ENCODE peak calls at places on chromosome 19, in seven cellular contexts. One of them, this sample, is unnamed.
A peak's percentile ranks its signal among the peaks of the same experiment; 100 is the strongest.

GRCh38 chr19:14048439-14049153 is 13.3 kb downstream of the PALM3 start:
- DNase-seq in right lobe of liver: no peak
- DNase-seq in breast epithelium: no peak
- DNase-seq in kidney: no peak
- DNase-seq in H1: peak; percentile 56
- DNase-seq in cardiac fibroblast: no peak
- DNase-seq in AG10803: no peak
- DNase-seq in this sample: peak; percentile 25

GRCh38 chr19:31127132-31127967 is 221.9 kb downstream of the TSHZ3 start:
- DNase-seq in right lobe of liver: no peak
- DNase-seq in breast epithelium: no peak
- DNase-seq in kidney: no peak
- DNase-seq in H1: peak; percentile 21
- DNase-seq in cardiac fibroblast: peak; percentile 63
- DNase-seq in AG10803: peak; percentile 97
- DNase-seq in this sample: peak; percentile 66

GRCh38 chr19:6654347-6655310 is 15.3 kb downstream of the TNFSF14 start:
- DNase-seq in right lobe of liver: no peak
- DNase-seq in breast epithelium: no peak
- DNase-seq in kidney: no peak
- DNase-seq in H1: no peak
- DNase-seq in cardiac fibroblast: no peak
- DNase-seq in AG10803: no peak
- DNase-seq in this sample: no peak

GRCh38 chr19:13104848-13105646 is 2.4 kb upstream of the LYL1 start:
- DNase-seq in right lobe of liver: no peak
- DNase-seq in breast epithelium: no peak
- DNase-seq in kidney: peak; percentile 84
- DNase-seq in H1: no peak
- DNase-seq in cardiac fibroblast: no peak
- DNase-seq in AG10803: no peak
- DNase-seq in this sample: no peak

GRCh38 chr19:10206226-10206873 is 11.6 kb upstream of the DNMT1 start:
- DNase-seq in right lobe of liver: no peak
- DNase-seq in breast epithelium: no peak
- DNase-seq in kidney: no peak
- DNase-seq in H1: no peak
- DNase-seq in cardiac fibroblast: peak; percentile 68
- DNase-seq in AG10803: peak; percentile 41
- DNase-seq in this sample: no peak

GRCh38 chr19:18257503-18258470 is 16.5 kb downstream of the IQCN start:
- DNase-seq in right lobe of liver: no peak
- DNase-seq in breast epithelium: no peak
- DNase-seq in kidney: no peak
- DNase-seq in H1: no peak
- DNase-seq in cardiac fibroblast: no peak
- DNase-seq in AG10803: no peak
- DNase-seq in this sample: no peak

GRCh38 chr19:13842294-13843103 is 34.4 kb upstream of the NANOS3 start:
- DNase-seq in right lobe of liver: peak; percentile 84
- DNase-seq in breast epithelium: peak; percentile 90
- DNase-seq in kidney: peak; percentile 97
- DNase-seq in H1: no peak
- DNase-seq in cardiac fibroblast: peak; percentile 90
- DNase-seq in AG10803: peak; percentile 79
- DNase-seq in this sample: peak; percentile 85

GRCh38 chr19:23770672-23771250 is 12.1 kb upstream of the ZNF681 start:
- DNase-seq in right lobe of liver: no peak
- DNase-seq in breast epithelium: no peak
- DNase-seq in kidney: no peak
- DNase-seq in H1: no peak
- DNase-seq in cardiac fibroblast: no peak
- DNase-seq in AG10803: no peak
- DNase-seq in this sample: no peak

GRCh38 chr19:47848871-47849473 is 10.1 kb upstream of the TPRX2 start:
- DNase-seq in right lobe of liver: no peak
- DNase-seq in breast epithelium: no peak
- DNase-seq in kidney: no peak
- DNase-seq in H1: peak; percentile 62
- DNase-seq in cardiac fibroblast: peak; percentile 15
- DNase-seq in AG10803: peak; percentile 4
- DNase-seq in this sample: no peak

GRCh38 chr19:22784051-22784450 is at the start of gene ZNF99:
- DNase-seq in right lobe of liver: peak; percentile 58
- DNase-seq in breast epithelium: peak; percentile 75
- DNase-seq in kidney: peak; percentile 79
- DNase-seq in H1: no peak
- DNase-seq in cardiac fibroblast: no peak
- DNase-seq in AG10803: no peak
- DNase-seq in this sample: no peak

GRCh38 chr19:45636902-45637301 is 2.3 kb downstream of the EML2 start:
- DNase-seq in right lobe of liver: no peak
- DNase-seq in breast epithelium: no peak
- DNase-seq in kidney: no peak
- DNase-seq in H1: no peak
- DNase-seq in cardiac fibroblast: no peak
- DNase-seq in AG10803: no peak
- DNase-seq in this sample: no peak

GRCh38 chr19:45641274-45642105 is 2.3 kb upstream of the EML2 start:
- DNase-seq in right lobe of liver: peak; percentile 83
- DNase-seq in breast epithelium: peak; percentile 95
- DNase-seq in kidney: peak; percentile 93
- DNase-seq in H1: peak; percentile 92
- DNase-seq in cardiac fibroblast: peak; percentile 84
- DNase-seq in AG10803: peak; percentile 48
- DNase-seq in this sample: peak; percentile 97

GRCh38 chr19:45640849-45641273 is 1.7 kb upstream of the EML2 start:
- DNase-seq in right lobe of liver: no peak
- DNase-seq in breast epithelium: no peak
- DNase-seq in kidney: no peak
- DNase-seq in H1: no peak
- DNase-seq in cardiac fibroblast: no peak
- DNase-seq in AG10803: no peak
- DNase-seq in this sample: peak; percentile 84

GRCh38 chr19:45637890-45638667 is 1.1 kb downstream of the EML2 start:
- DNase-seq in right lobe of liver: no peak
- DNase-seq in breast epithelium: no peak
- DNase-seq in kidney: no peak
- DNase-seq in H1: no peak
- DNase-seq in cardiac fibroblast: peak; percentile 74
- DNase-seq in AG10803: peak; percentile 43
- DNase-seq in this sample: peak; percentile 63

GRCh38 chr19:45638930-45639729 is at the start of gene EML2:
- DNase-seq in right lobe of liver: peak; percentile 68
- DNase-seq in breast epithelium: no peak
- DNase-seq in kidney: peak; percentile 83
- DNase-seq in H1: no peak
- DNase-seq in cardiac fibroblast: peak; percentile 38
- DNase-seq in AG10803: peak; percentile 16
- DNase-seq in this sample: peak; percentile 47
- TF ChIP-seq CTCF in right lobe of liver: peak; percentile 7
- TF ChIP-seq CTCF in breast epithelium: no peak
- TF ChIP-seq CTCF in kidney: no peak
- TF ChIP-seq CTCF in H1: peak; percentile 44
- TF ChIP-seq CTCF in cardiac fibroblast: peak; percentile 9
- TF ChIP-seq CTCF in AG10803: peak; percentile 44
- TF ChIP-seq CTCF in this sample: peak; percentile 34

GRCh38 chr19:34319785-34320184 is 45.2 kb upstream of the GPI start:
- DNase-seq in right lobe of liver: no peak
- DNase-seq in breast epithelium: no peak
- DNase-seq in kidney: no peak
- DNase-seq in H1: no peak
- DNase-seq in cardiac fibroblast: no peak
- DNase-seq in AG10803: no peak
- DNase-seq in this sample: peak; percentile 53

GRCh38 chr19:34316741-34317241 is 48.2 kb upstream of the GPI start:
- DNase-seq in right lobe of liver: no peak
- DNase-seq in breast epithelium: no peak
- DNase-seq in kidney: no peak
- DNase-seq in H1: no peak
- DNase-seq in cardiac fibroblast: peak; percentile 41
- DNase-seq in AG10803: no peak
- DNase-seq in this sample: peak; percentile 11

GRCh38 chr19:34320277-34320676 is 44.7 kb upstream of the GPI start:
- DNase-seq in right lobe of liver: no peak
- DNase-seq in breast epithelium: no peak
- DNase-seq in kidney: no peak
- DNase-seq in H1: no peak
- DNase-seq in cardiac fibroblast: no peak
- DNase-seq in AG10803: no peak
- DNase-seq in this sample: no peak

GRCh38 chr19:34317311-34317927 is 47.6 kb upstream of the GPI start:
- DNase-seq in right lobe of liver: no peak
- DNase-seq in breast epithelium: no peak
- DNase-seq in kidney: no peak
- DNase-seq in H1: no peak
- DNase-seq in cardiac fibroblast: no peak
- DNase-seq in AG10803: no peak
- DNase-seq in this sample: peak; percentile 60

DNA sequence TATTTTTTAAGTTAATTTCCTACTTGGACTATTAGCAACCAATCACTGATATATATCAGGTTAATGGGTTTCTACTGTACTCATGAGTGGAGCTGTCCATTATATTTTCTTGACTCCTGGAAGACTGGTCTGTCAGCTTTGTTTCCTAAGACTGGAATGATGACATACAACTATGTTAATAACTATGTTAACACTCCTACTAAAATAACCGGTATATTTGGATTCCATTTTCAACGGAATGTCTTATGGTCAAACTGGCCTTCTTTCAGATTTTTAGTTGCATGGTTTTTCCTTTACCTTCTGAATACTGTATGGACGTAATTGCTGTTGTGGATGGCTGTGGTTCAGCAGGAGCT is 45.8 kb upstream of the GPI start:
- DNase-seq in right lobe of liver: no peak
- DNase-seq in breast epithelium: no peak
- DNase-seq in kidney: no peak
- DNase-seq in H1: no peak
- DNase-seq in cardiac fibroblast: no peak
- DNase-seq in AG10803: no peak
- DNase-seq in this sample: peak; percentile 85
- H3K4me3 ChIP-seq in right lobe of liver: no peak overlapping the region
- H3K4me3 ChIP-seq in breast epithelium: no peak overlapping the region
- H3K4me3 ChIP-seq in kidney: no peak overlapping the region
- H3K4me3 ChIP-seq in H1: no peak overlapping the region
- H3K4me3 ChIP-seq in cardiac fibroblast: no peak overlapping the region
- H3K4me3 ChIP-seq in AG10803: no peak overlapping the region
- H3K4me3 ChIP-seq in this sample: no peak overlapping the region

GRCh38 chr19:55134732-55135131 is 14.3 kb downstream of the TNNT1 start:
- DNase-seq in right lobe of liver: no peak
- DNase-seq in breast epithelium: no peak
- DNase-seq in kidney: no peak
- DNase-seq in H1: no peak
- DNase-seq in cardiac fibroblast: no peak
- DNase-seq in AG10803: no peak
- DNase-seq in this sample: no peak
- TF ChIP-seq CTCF in right lobe of liver: no peak
- TF ChIP-seq CTCF in breast epithelium: no peak
- TF ChIP-seq CTCF in kidney: no peak
- TF ChIP-seq CTCF in H1: no peak
- TF ChIP-seq CTCF in cardiac fibroblast: no peak
- TF ChIP-seq CTCF in AG10803: no peak
- TF ChIP-seq CTCF in this sample: no peak

GRCh38 chr19:3098141-3098514 is 4.0 kb downstream of the GNA11 start:
- DNase-seq in right lobe of liver: no peak
- DNase-seq in breast epithelium: no peak
- DNase-seq in kidney: peak; percentile 77
- DNase-seq in H1: no peak
- DNase-seq in cardiac fibroblast: no peak
- DNase-seq in AG10803: peak; percentile 33
- DNase-seq in this sample: no peak
- H3K4me3 ChIP-seq in right lobe of liver: peak overlapping the region; percentile 9
- H3K4me3 ChIP-seq in breast epithelium: peak overlapping the region; percentile 65
- H3K4me3 ChIP-seq in kidney: peak overlapping the region; percentile 33
- H3K4me3 ChIP-seq in H1: no peak overlapping the region
- H3K4me3 ChIP-seq in cardiac fibroblast: peak overlapping the region; percentile 21
- H3K4me3 ChIP-seq in AG10803: peak overlapping the region; percentile 84
- H3K4me3 ChIP-seq in this sample: no peak overlapping the region

GRCh38 chr19:53172892-53173291 is 14.0 kb upstream of the ZNF347 start:
- DNase-seq in right lobe of liver: no peak
- DNase-seq in breast epithelium: no peak
- DNase-seq in kidney: no peak
- DNase-seq in H1: no peak
- DNase-seq in cardiac fibroblast: peak; percentile 14
- DNase-seq in AG10803: no peak
- DNase-seq in this sample: peak; percentile 42
- TF ChIP-seq CTCF in right lobe of liver: no peak
- TF ChIP-seq CTCF in breast epithelium: no peak
- TF ChIP-seq CTCF in kidney: no peak
- TF ChIP-seq CTCF in H1: no peak
- TF ChIP-seq CTCF in cardiac fibroblast: no peak
- TF ChIP-seq CTCF in AG10803: no peak
- TF ChIP-seq CTCF in this sample: no peak

GRCh38 chr19:840519-841206 is at the start of gene PRTN3:
- DNase-seq in right lobe of liver: no peak
- DNase-seq in breast epithelium: no peak
- DNase-seq in kidney: no peak
- DNase-seq in H1: no peak
- DNase-seq in cardiac fibroblast: no peak
- DNase-seq in AG10803: no peak
- DNase-seq in this sample: no peak
- H3K4me3 ChIP-seq in right lobe of liver: no peak within 1 kb of the TSS
- H3K4me3 ChIP-seq in breast epithelium: no peak within 1 kb of the TSS
- H3K4me3 ChIP-seq in kidney: no peak within 1 kb of the TSS
- H3K4me3 ChIP-seq in H1: no peak within 1 kb of the TSS
- H3K4me3 ChIP-seq in cardiac fibroblast: no peak within 1 kb of the TSS
- H3K4me3 ChIP-seq in AG10803: no peak within 1 kb of the TSS
- H3K4me3 ChIP-seq in this sample: no peak within 1 kb of the TSS

DNA sequence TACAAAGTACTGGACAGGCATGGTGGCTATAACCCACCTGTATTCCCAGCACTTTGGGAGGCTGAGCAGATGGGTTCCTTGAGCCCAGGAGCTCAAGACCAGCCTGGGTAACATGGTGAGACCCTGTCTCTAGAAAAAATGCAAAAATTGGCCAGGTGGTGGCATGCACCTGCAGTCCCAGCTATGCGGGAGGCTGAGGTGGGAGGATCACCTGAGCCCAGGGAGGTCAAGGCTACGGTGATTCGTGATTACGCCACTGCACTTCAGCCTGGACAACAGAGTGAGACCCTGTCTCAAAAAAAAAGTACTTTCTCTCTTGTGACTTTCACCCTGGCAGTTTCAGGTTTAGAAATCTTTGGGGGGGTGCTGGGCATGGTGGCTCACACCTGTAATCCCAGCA is 11.2 kb upstream of the RAB8A start:
- DNase-seq in right lobe of liver: no peak
- DNase-seq in breast epithelium: no peak
- DNase-seq in kidney: no peak
- DNase-seq in H1: no peak
- DNase-seq in cardiac fibroblast: no peak
- DNase-seq in AG10803: no peak
- DNase-seq in this sample: no peak
- TF ChIP-seq CTCF in right lobe of liver: no peak
- TF ChIP-seq CTCF in breast epithelium: no peak
- TF ChIP-seq CTCF in kidney: no peak
- TF ChIP-seq CTCF in H1: no peak
- TF ChIP-seq CTCF in cardiac fibroblast: no peak
- TF ChIP-seq CTCF in AG10803: no peak
- TF ChIP-seq CTCF in this sample: no peak